ENCODE peak calls at places on chromosomes 12 and 14, in six cellular contexts. K, Y, H, W, M and O are unnamed samples.
A peak's percentile ranks its signal among the peaks of the same experiment; 100 is the strongest.

GRCh38 chr12:85036241-85036707 is at the start of the genes LRRIQ1 and TSPAN19:
- DNase-seq in W (no peak), K (peak; percentile 71), H (peak; percentile 70), Y (peak; percentile 54), M (peak; percentile 27), O (peak; percentile 99)

GRCh38 chr14:93061380-93062012 is 54.2 kb downstream of the ITPK1 start:
- DNase-seq in Y (no peak), M (no peak), H (no peak), K (no peak), W (no peak), O (no peak)

GRCh38 chr14:61337893-61338292 is 16.5 kb downstream of the PRKCH start:
- DNase-seq in H (no peak), Y (no peak), K (no peak), W (no peak), M (no peak), O (no peak)

GRCh38 chr12:124852329-124852831 is 11.3 kb downstream of the SCARB1 start:
- DNase-seq in W (no peak), K (no peak), Y (peak; percentile 89), H (no peak), M (no peak), O (no peak)

GRCh38 chr12:121209629-121210572 is at the start of gene P2RX4:
- DNase-seq in W (peak; percentile 92), K (peak; percentile 97), H (peak; percentile 52), Y (peak; percentile 64), M (peak; percentile 44), O (peak; percentile 90)

GRCh38 chr12:103013741-103014140 is 56.3 kb downstream of the ASCL1 start:
- DNase-seq in K (no peak), H (no peak), Y (no peak), W (no peak), M (no peak), O (no peak)

GRCh38 chr12:104733717-104734175 is 224.3 kb downstream of the SLC41A2 start:
- DNase-seq in H (peak; percentile 8), Y (peak; percentile 4), M (no peak), W (peak; percentile 29), K (peak; percentile 52), O (peak; percentile 80)

GRCh38 chr12:60059180-60059579 is 463.4 kb downstream of the SLC16A7 start:
- DNase-seq in H (no peak), K (no peak), Y (no peak), M (no peak), W (no peak), O (peak; percentile 5)

GRCh38 chr12:25248137-25248536 is 2.6 kb downstream of the KRAS start:
- DNase-seq in K (no peak), W (no peak), Y (no peak), H (no peak), M (no peak), O (peak; percentile 50)

GRCh38 chr14:75857199-75857598 is 124.6 kb downstream of the TGFB3 start:
- DNase-seq in H (no peak), W (no peak), M (no peak), Y (no peak), K (no peak), O (no peak)

GRCh38 chr12:70353780-70354640 is 12.1 kb upstream of the KCNMB4 start:
- DNase-seq in Y (no peak), K (no peak), M (no peak), W (no peak), H (no peak), O (no peak)

GRCh38 chr12:57058454-57058853 is 8.5 kb upstream of the MYO1A start:
- DNase-seq in K (no peak), Y (no peak), H (no peak), M (peak; percentile 20), W (no peak), O (no peak)

GRCh38 chr12:57055834-57056233 is 5.9 kb upstream of the MYO1A start:
- DNase-seq in H (no peak), Y (no peak), W (no peak), K (no peak), M (no peak), O (no peak)

GRCh38 chr12:57057037-57057436 is 7.1 kb upstream of the MYO1A start:
- DNase-seq in H (no peak), W (no peak), M (no peak), Y (no peak), K (no peak), O (no peak)
- H3K79me2 ChIP-seq in H (no peaks in the 10 kb centered on the region), W (no peaks in the 10 kb centered on the region), M (no peaks in the 10 kb centered on the region), Y (no peaks in the 10 kb centered on the region), K (no peaks in the 10 kb centered on the region), O (no peaks in the 10 kb centered on the region)

GRCh38 chr14:105700622-105701288 is 174.4 kb downstream of the TMEM121 start:
- DNase-seq in W (no peak), Y (no peak), H (no peak), M (peak; percentile 77), K (no peak), O (no peak)
- TF ChIP-seq REST in W (no peak), Y (no peak), H (no peak), M (no peak), K (no peak), O (no peak)

DNA sequence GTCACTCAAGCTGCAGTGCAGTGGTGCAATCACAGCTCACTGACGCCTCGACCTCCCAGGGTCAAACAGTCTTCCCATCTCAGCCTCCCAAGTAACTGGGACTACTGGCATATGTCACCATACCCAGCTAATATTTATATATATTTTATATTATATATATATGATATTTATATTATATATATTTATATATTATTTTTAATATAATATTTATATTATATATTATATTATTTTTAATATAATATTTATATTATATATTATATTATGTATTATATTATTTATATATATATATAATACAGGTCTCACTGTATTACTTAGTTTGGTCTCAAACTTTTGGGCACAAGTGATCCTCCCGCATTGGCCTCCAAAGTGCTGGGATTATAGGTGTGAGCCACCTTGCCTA is 9.4 kb downstream of the ZNF84 start:
- DNase-seq in M (no peak), W (no peak), K (no peak), Y (no peak), H (no peak), O (no peak)
- H3K79me2 ChIP-seq in M (no peaks in the 10 kb centered on the region), W (no peaks in the 10 kb centered on the region), K (peaks cover 44% of the 10 kb centered on the region), Y (no peaks in the 10 kb centered on the region), H (peaks cover 3% of the 10 kb centered on the region), O (peaks cover 47% of the 10 kb centered on the region)

GRCh38 chr14:84482256-84483071 is 1047.5 kb upstream of the FLRT2 start:
- DNase-seq in M (no peak), K (no peak), W (no peak), H (no peak), Y (no peak), O (no peak)
- TF ChIP-seq REST in M (no peak), K (no peak), W (no peak), H (no peak), Y (no peak), O (no peak)